ENCODE peak calls at places on chromosomes 5 and 9, in nine cellular contexts. One of them, this sample, is unnamed.

GRCh38 chr9:17731308-17731707 is 152.4 kb downstream of the SH3GL2 start:
- DNase-seq in heart right ventricle: no peak
- DNase-seq in IMR-90: no peak
- DNase-seq in heart left ventricle: no peak
- DNase-seq in dorsolateral prefrontal cortex: no peak
- DNase-seq in adrenal gland: no peak
- DNase-seq in right atrium auricular region: no peak
- DNase-seq in breast epithelium: no peak
- DNase-seq in tibial artery: no peak
- DNase-seq in this sample: no peak

GRCh38 chr9:15096959-15097358 is 186.7 kb upstream of the FREM1 start:
- DNase-seq in adrenal gland: no peak
- DNase-seq in dorsolateral prefrontal cortex: no peak
- DNase-seq in IMR-90: no peak
- DNase-seq in heart right ventricle: no peak
- DNase-seq in breast epithelium: no peak
- DNase-seq in heart left ventricle: no peak
- DNase-seq in tibial artery: no peak
- DNase-seq in right atrium auricular region: no peak
- DNase-seq in this sample: no peak

GRCh38 chr5:949275-949543 is 56.5 kb downstream of the TRIP13 start:
- DNase-seq in tibial artery: no peak
- DNase-seq in dorsolateral prefrontal cortex: peak
- DNase-seq in heart right ventricle: no peak
- DNase-seq in right atrium auricular region: no peak
- DNase-seq in heart left ventricle: no peak
- DNase-seq in IMR-90: no peak
- DNase-seq in adrenal gland: no peak
- DNase-seq in breast epithelium: no peak
- DNase-seq in this sample: no peak

GRCh38 chr9:105713260-105713938 is 19.1 kb downstream of the TMEM38B start:
- DNase-seq in adrenal gland: no peak
- DNase-seq in heart right ventricle: no peak
- DNase-seq in dorsolateral prefrontal cortex: no peak
- DNase-seq in tibial artery: no peak
- DNase-seq in IMR-90: no peak
- DNase-seq in breast epithelium: no peak
- DNase-seq in right atrium auricular region: no peak
- DNase-seq in heart left ventricle: no peak
- DNase-seq in this sample: no peak

GRCh38 chr9:90801507-90802289 is at the start of gene SYK:
- DNase-seq in tibial artery: peak
- DNase-seq in IMR-90: no peak
- DNase-seq in breast epithelium: no peak
- DNase-seq in adrenal gland: peak
- DNase-seq in heart right ventricle: peak
- DNase-seq in right atrium auricular region: no peak
- DNase-seq in heart left ventricle: peak
- DNase-seq in dorsolateral prefrontal cortex: peak
- DNase-seq in this sample: no peak

GRCh38 chr9:112355305-112355953 is 22.0 kb upstream of the PTBP3 start:
- DNase-seq in heart left ventricle: no peak
- DNase-seq in heart right ventricle: peak
- DNase-seq in tibial artery: no peak
- DNase-seq in breast epithelium: no peak
- DNase-seq in adrenal gland: no peak
- DNase-seq in IMR-90: no peak
- DNase-seq in dorsolateral prefrontal cortex: no peak
- DNase-seq in right atrium auricular region: no peak
- DNase-seq in this sample: no peak

GRCh38 chr9:70079364-70080103 is 35.9 kb downstream of the MAMDC2 start:
- DNase-seq in right atrium auricular region: no peak
- DNase-seq in IMR-90: peak
- DNase-seq in adrenal gland: no peak
- DNase-seq in breast epithelium: no peak
- DNase-seq in heart right ventricle: no peak
- DNase-seq in tibial artery: no peak
- DNase-seq in heart left ventricle: no peak
- DNase-seq in dorsolateral prefrontal cortex: no peak
- DNase-seq in this sample: peak

GRCh38 chr5:108615216-108615615 is 132.5 kb upstream of the FER start:
- DNase-seq in right atrium auricular region: no peak
- DNase-seq in dorsolateral prefrontal cortex: no peak
- DNase-seq in IMR-90: peak
- DNase-seq in heart left ventricle: no peak
- DNase-seq in adrenal gland: no peak
- DNase-seq in tibial artery: no peak
- DNase-seq in breast epithelium: no peak
- DNase-seq in heart right ventricle: no peak
- DNase-seq in this sample: peak

GRCh38 chr9:134469041-134469875 is 143.0 kb downstream of the RXRA start:
- DNase-seq in heart left ventricle: peak
- DNase-seq in IMR-90: no peak
- DNase-seq in adrenal gland: no peak
- DNase-seq in right atrium auricular region: peak
- DNase-seq in dorsolateral prefrontal cortex: no peak
- DNase-seq in tibial artery: peak
- DNase-seq in heart right ventricle: peak
- DNase-seq in breast epithelium: no peak
- DNase-seq in this sample: no peak

DNA sequence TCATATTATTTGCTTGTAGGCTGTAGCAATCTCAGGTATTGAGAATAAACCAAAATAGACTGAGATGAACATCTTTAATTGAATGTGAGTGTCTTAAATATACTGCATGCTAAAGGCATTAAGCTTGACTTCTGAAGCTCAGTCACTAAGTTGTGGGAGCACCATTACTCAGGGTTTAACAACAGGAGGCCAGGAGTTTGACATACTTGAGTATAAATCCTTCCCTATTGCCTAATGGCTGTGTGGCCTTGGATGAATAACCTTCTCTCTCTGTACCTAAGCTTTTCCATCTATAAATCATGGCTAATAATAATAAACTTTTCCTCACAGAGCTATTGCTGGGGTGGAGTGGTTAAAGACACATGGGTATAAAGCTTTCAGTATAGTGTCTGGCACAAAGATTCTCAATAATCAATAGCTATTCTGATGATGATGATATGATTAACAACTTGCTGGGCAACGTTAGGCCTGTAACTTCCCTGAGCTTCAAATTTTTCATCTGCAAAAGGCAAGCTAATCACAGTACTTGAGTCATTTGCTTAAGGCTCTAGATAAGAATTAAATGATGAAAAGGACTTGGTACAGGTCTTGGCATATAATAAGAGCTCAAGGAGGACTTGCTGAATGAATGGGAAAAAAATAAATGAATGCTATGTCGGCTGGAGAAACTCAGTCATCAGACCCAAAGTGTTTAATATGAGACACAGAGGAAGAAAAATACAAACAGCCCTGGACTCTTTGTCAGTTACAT is 174.0 kb upstream of the IL12B start:
- DNase-seq in breast epithelium: no peak
- DNase-seq in IMR-90: peak
- DNase-seq in right atrium auricular region: no peak
- DNase-seq in tibial artery: no peak
- DNase-seq in dorsolateral prefrontal cortex: no peak
- DNase-seq in heart left ventricle: no peak
- DNase-seq in heart right ventricle: no peak
- DNase-seq in adrenal gland: no peak
- DNase-seq in this sample: no peak
- H3K27ac ChIP-seq in breast epithelium: no peak
- H3K27ac ChIP-seq in IMR-90: peak
- H3K27ac ChIP-seq in right atrium auricular region: peak
- H3K27ac ChIP-seq in tibial artery: peak
- H3K27ac ChIP-seq in dorsolateral prefrontal cortex: no peak
- H3K27ac ChIP-seq in heart left ventricle: peak
- H3K27ac ChIP-seq in heart right ventricle: peak
- H3K27ac ChIP-seq in adrenal gland: peak
- H3K27ac ChIP-seq in this sample: peak

DNA sequence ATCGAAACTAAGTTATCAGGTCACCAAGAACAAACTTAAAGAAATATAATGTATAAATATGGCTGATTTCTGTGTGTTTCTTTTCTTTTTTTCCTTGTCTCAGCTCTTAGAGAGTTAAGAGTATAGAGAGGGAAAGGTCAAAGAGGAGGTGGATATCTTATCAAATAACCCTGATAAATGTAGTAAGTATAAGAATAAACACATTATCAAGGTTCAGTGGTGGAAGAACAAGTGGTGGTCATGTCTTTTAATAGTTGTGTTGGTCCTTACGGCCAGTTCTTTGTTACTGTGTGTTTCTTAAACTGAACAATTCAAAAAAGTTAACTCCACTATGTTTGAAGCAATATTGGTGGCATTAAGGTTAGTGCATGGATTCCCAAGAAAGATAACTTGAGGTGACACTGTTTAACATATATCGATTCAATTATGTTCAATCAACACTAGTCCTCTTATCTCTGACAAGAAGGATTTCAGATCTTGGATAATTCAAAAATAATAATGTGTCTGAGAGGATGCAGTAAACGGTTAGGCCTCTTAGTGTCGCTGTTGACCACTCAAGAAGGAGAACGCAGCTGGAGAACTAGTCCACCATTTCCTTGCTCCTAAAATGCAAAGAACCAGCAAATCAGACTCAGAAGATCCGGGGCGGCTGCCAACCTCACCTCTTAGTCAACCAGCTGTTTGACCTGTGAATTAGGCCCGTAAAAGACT is at the start of gene PCDHGA3:
- DNase-seq in IMR-90: peak
- DNase-seq in tibial artery: no peak
- DNase-seq in dorsolateral prefrontal cortex: no peak
- DNase-seq in heart left ventricle: peak
- DNase-seq in breast epithelium: no peak
- DNase-seq in heart right ventricle: no peak
- DNase-seq in adrenal gland: no peak
- DNase-seq in right atrium auricular region: no peak
- DNase-seq in this sample: no peak
- H3K4me3 ChIP-seq in IMR-90: peak
- H3K4me3 ChIP-seq in tibial artery: peak
- H3K4me3 ChIP-seq in dorsolateral prefrontal cortex: no peak
- H3K4me3 ChIP-seq in heart left ventricle: peak
- H3K4me3 ChIP-seq in breast epithelium: peak
- H3K4me3 ChIP-seq in heart right ventricle: peak
- H3K4me3 ChIP-seq in adrenal gland: no peak
- H3K4me3 ChIP-seq in right atrium auricular region: peak
- H3K4me3 ChIP-seq in this sample: no peak

GRCh38 chr9:5574998-5575397 is 53.9 kb upstream of the RIC1 start:
- DNase-seq in right atrium auricular region: no peak
- DNase-seq in tibial artery: no peak
- DNase-seq in adrenal gland: no peak
- DNase-seq in heart left ventricle: no peak
- DNase-seq in IMR-90: no peak
- DNase-seq in heart right ventricle: no peak
- DNase-seq in breast epithelium: no peak
- DNase-seq in dorsolateral prefrontal cortex: no peak
- DNase-seq in this sample: no peak
- TF ChIP-seq CTCF in right atrium auricular region: no peak
- TF ChIP-seq CTCF in tibial artery: no peak
- TF ChIP-seq CTCF in adrenal gland: no peak
- TF ChIP-seq CTCF in heart left ventricle: no peak
- TF ChIP-seq CTCF in IMR-90: no peak
- TF ChIP-seq CTCF in heart right ventricle: no peak
- TF ChIP-seq CTCF in breast epithelium: no peak
- TF ChIP-seq CTCF in dorsolateral prefrontal cortex: no peak
- TF ChIP-seq CTCF in this sample: no peak

GRCh38 chr9:127556871-127557270 is 55.2 kb upstream of the STXBP1 start:
- DNase-seq in right atrium auricular region: no peak
- DNase-seq in IMR-90: no peak
- DNase-seq in heart right ventricle: no peak
- DNase-seq in tibial artery: no peak
- DNase-seq in heart left ventricle: no peak
- DNase-seq in breast epithelium: no peak
- DNase-seq in dorsolateral prefrontal cortex: no peak
- DNase-seq in adrenal gland: no peak
- DNase-seq in this sample: no peak

GRCh38 chr9:127557466-127557869 is 54.6 kb upstream of the STXBP1 start:
- DNase-seq in dorsolateral prefrontal cortex: no peak
- DNase-seq in heart right ventricle: peak
- DNase-seq in heart left ventricle: no peak
- DNase-seq in right atrium auricular region: no peak
- DNase-seq in breast epithelium: no peak
- DNase-seq in adrenal gland: peak
- DNase-seq in tibial artery: no peak
- DNase-seq in IMR-90: no peak
- DNase-seq in this sample: peak

GRCh38 chr9:127558581-127559246 is 53.4 kb upstream of the STXBP1 start:
- DNase-seq in right atrium auricular region: no peak
- DNase-seq in IMR-90: no peak
- DNase-seq in dorsolateral prefrontal cortex: no peak
- DNase-seq in heart left ventricle: peak
- DNase-seq in breast epithelium: no peak
- DNase-seq in adrenal gland: no peak
- DNase-seq in tibial artery: no peak
- DNase-seq in heart right ventricle: no peak
- DNase-seq in this sample: peak

GRCh38 chr9:127559247-127559680 is 52.8 kb upstream of the STXBP1 start:
- DNase-seq in breast epithelium: no peak
- DNase-seq in heart left ventricle: no peak
- DNase-seq in adrenal gland: no peak
- DNase-seq in right atrium auricular region: no peak
- DNase-seq in dorsolateral prefrontal cortex: no peak
- DNase-seq in heart right ventricle: no peak
- DNase-seq in IMR-90: no peak
- DNase-seq in tibial artery: no peak
- DNase-seq in this sample: no peak

DNA sequence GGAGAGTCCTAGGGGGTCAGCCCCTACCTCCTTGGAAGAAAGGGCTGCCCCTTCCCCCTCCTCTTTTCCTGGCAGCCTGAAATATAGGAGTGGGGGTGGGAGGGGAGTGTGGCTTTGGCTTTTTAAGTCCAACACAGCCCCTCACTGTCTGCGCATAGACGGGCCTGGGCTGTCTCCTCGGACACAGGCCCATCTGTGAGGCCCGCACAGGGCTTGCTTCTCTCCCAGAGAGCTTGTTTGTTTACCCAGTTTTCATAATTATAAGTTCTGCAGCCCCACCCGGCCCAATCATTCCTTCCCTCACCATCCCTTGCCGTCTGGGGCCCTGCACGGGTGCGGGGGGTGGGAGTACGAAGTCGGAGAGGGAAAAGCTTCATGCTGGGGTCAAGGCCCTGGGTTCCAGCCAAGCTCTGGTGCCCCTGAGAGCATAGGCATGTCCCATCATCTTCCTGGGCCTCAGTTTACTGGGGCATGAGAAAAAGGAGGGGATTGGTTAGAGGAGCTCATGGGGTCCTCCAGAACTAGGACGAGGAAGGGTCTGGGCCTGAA is 54.0 kb upstream of the STXBP1 start:
- DNase-seq in breast epithelium: no peak
- DNase-seq in right atrium auricular region: no peak
- DNase-seq in adrenal gland: no peak
- DNase-seq in IMR-90: no peak
- DNase-seq in heart left ventricle: peak
- DNase-seq in heart right ventricle: no peak
- DNase-seq in dorsolateral prefrontal cortex: no peak
- DNase-seq in tibial artery: no peak
- DNase-seq in this sample: no peak
- H3K27ac ChIP-seq in breast epithelium: peak
- H3K27ac ChIP-seq in right atrium auricular region: peak
- H3K27ac ChIP-seq in adrenal gland: peak
- H3K27ac ChIP-seq in IMR-90: peak
- H3K27ac ChIP-seq in heart left ventricle: peak
- H3K27ac ChIP-seq in heart right ventricle: peak
- H3K27ac ChIP-seq in dorsolateral prefrontal cortex: peak
- H3K27ac ChIP-seq in tibial artery: peak
- H3K27ac ChIP-seq in this sample: peak

GRCh38 chr5:67652212-67652611 is 455.6 kb upstream of the CD180 start:
- DNase-seq in IMR-90: no peak
- DNase-seq in heart left ventricle: no peak
- DNase-seq in right atrium auricular region: no peak
- DNase-seq in dorsolateral prefrontal cortex: no peak
- DNase-seq in adrenal gland: no peak
- DNase-seq in breast epithelium: no peak
- DNase-seq in tibial artery: no peak
- DNase-seq in heart right ventricle: no peak
- DNase-seq in this sample: no peak
- H3K4me3 ChIP-seq in IMR-90: no peak
- H3K4me3 ChIP-seq in heart left ventricle: no peak
- H3K4me3 ChIP-seq in right atrium auricular region: no peak
- H3K4me3 ChIP-seq in dorsolateral prefrontal cortex: no peak
- H3K4me3 ChIP-seq in adrenal gland: no peak
- H3K4me3 ChIP-seq in breast epithelium: no peak
- H3K4me3 ChIP-seq in tibial artery: no peak
- H3K4me3 ChIP-seq in heart right ventricle: no peak
- H3K4me3 ChIP-seq in this sample: no peak

This sample was measured in cardiac muscle cell.